ENCODE peak calls at places on chromosomes 12 and 14, in five cellular contexts. M is cardiac muscle cell, S is psoas muscle, Y is uterus, J is ovary. V is an unnamed sample.
A peak's percentile ranks its signal among the peaks of the same experiment; 100 is the strongest.

GRCh38 chr12:28591831-28592230 is 401.6 kb downstream of the CCDC91 start:
- DNase-seq in M (no peak), S (no peak), Y (no peak), J (no peak), V (no peak)

GRCh38 chr12:53938276-53939140 is at the start of gene HOXC13:
- DNase-seq in M (peak; percentile 14), S (peak; percentile 72), Y (peak; percentile 62), J (peak; percentile 72), V (no peak)

GRCh38 chr14:64394423-64394822 is 6.3 kb downstream of the MTHFD1 start:
- DNase-seq in M (no peak), S (no peak), Y (no peak), J (no peak), V (no peak)

GRCh38 chr12:26010293-26010821 is 51.9 kb downstream of the RASSF8 start:
- DNase-seq in M (peak; percentile 50), S (no peak), Y (no peak), J (no peak), V (no peak)

GRCh38 chr12:47383942-47384341 is 304.2 kb upstream of the AMIGO2 start:
- DNase-seq in M (peak; percentile 65), S (no peak), Y (no peak), J (no peak), V (no peak)

GRCh38 chr12:115439008-115439601 is 755.1 kb upstream of the TBX3 start:
- DNase-seq in M (no peak), S (no peak), Y (no peak), J (no peak), V (no peak)

GRCh38 chr12:130816055-130816454 is 23.0 kb downstream of the STX2 start:
- DNase-seq in M (no peak), S (no peak), Y (no peak), J (no peak), V (no peak)

GRCh38 chr14:22289570-22289969 is 299.5 kb downstream of the DAD1 start:
- DNase-seq in M (no peak), S (no peak), Y (no peak), J (no peak), V (no peak)

GRCh38 chr14:59439256-59440015 is 25.7 kb downstream of the GPR135 start:
- DNase-seq in M (peak; percentile 86), S (no peak), Y (no peak), J (no peak), V (no peak)

GRCh38 chr14:71094722-71095121 is 187.5 kb downstream of the PCNX1 start:
- DNase-seq in M (peak; percentile 15), S (no peak), Y (no peak), J (no peak), V (no peak)

GRCh38 chr12:123951467-123951866 is 21.2 kb downstream of the CCDC92 start:
- DNase-seq in M (no peak), S (no peak), Y (no peak), J (no peak), V (no peak)

GRCh38 chr12:43210437-43211197 is 341.4 kb downstream of the ADAMTS20 start:
- DNase-seq in M (peak; percentile 88), S (no peak), Y (no peak), J (no peak), V (no peak)

GRCh38 chr12:62813031-62813829 is 121.7 kb downstream of the PPM1H start:
- DNase-seq in M (peak; percentile 87), S (peak; percentile 54), Y (peak; percentile 55), J (peak; percentile 84), V (peak; percentile 61)

GRCh38 chr14:95185452-95186392 is 28.4 kb upstream of the DICER1 start:
- DNase-seq in M (peak; percentile 92), S (peak; percentile 35), Y (peak; percentile 59), J (peak; percentile 38), V (peak; percentile 73)

GRCh38 chr12:56014205-56014604 is 6.6 kb upstream of the IKZF4 start:
- DNase-seq in M (no peak), S (no peak), Y (no peak), J (no peak), V (no peak)

GRCh38 chr14:89855961-89856360 is 98.6 kb downstream of the EFCAB11 start:
- DNase-seq in M (peak; percentile 86), S (no peak), Y (no peak), J (no peak), V (no peak)

GRCh38 chr12:57008113-57008687 is 1.9 kb upstream of the ZBTB39 start:
- DNase-seq in M (peak; percentile 81), S (no peak), Y (no peak), J (no peak), V (no peak)

GRCh38 chr14:69363055-69363454 is 35.0 kb downstream of the ERH start:
- DNase-seq in M (peak; percentile 36), S (peak; percentile 27), Y (no peak), J (peak; percentile 48), V (peak; percentile 42)

GRCh38 chr14:101372894-101373640 is 188.2 kb upstream of the DIO3 start:
- DNase-seq in M (no peak), S (no peak), Y (no peak), J (no peak), V (no peak)

GRCh38 chr14:23481992-23482813 is 12.7 kb downstream of the NGDN start:
- DNase-seq in M (no peak), S (no peak), Y (no peak), J (no peak), V (no peak)

GRCh38 chr12:69007166-69007857 is 74.3 kb upstream of the CPM start:
- DNase-seq in M (peak; percentile 73), S (no peak), Y (no peak), J (no peak), V (no peak)

GRCh38 chr14:77623201-77623600 is 6.8 kb upstream of the SPTLC2 start:
- DNase-seq in M (no peak), S (no peak), Y (no peak), J (no peak), V (no peak)

GRCh38 chr14:75119056-75119455 is 7.8 kb downstream of the NEK9 start:
- DNase-seq in M (peak; percentile 41), S (no peak), Y (no peak), J (no peak), V (no peak)

GRCh38 chr14:83777516-83777915 is 1752.4 kb upstream of the FLRT2 start:
- DNase-seq in M (no peak), S (no peak), Y (no peak), J (no peak), V (no peak)

GRCh38 chr14:101374373-101375338 is 186.6 kb upstream of the DIO3 start:
- DNase-seq in M (no peak), S (no peak), Y (no peak), J (no peak), V (no peak)

GRCh38 chr14:94584591-94585280 is 3.5 kb downstream of the SERPINA5 start:
- DNase-seq in M (peak; percentile 68), S (no peak), Y (no peak), J (no peak), V (no peak)

GRCh38 chr12:113198286-113198685 is 12.8 kb downstream of the RITA1 start:
- DNase-seq in M (no peak), S (no peak), Y (no peak), J (no peak), V (no peak)

GRCh38 chr14:35558680-35559079 is 24.7 kb downstream of the INSM2 start:
- DNase-seq in M (peak; percentile 9), S (no peak), Y (no peak), J (no peak), V (no peak)

GRCh38 chr12:114955414-114956014 is 271.5 kb upstream of the TBX3 start:
- DNase-seq in M (peak; percentile 38), S (no peak), Y (no peak), J (no peak), V (no peak)

GRCh38 chr12:63863658-63864455 is 19.4 kb downstream of the SRGAP1 start:
- DNase-seq in M (peak; percentile 33), S (no peak), Y (no peak), J (no peak), V (no peak)

GRCh38 chr14:46661728-46662127 is 10.1 kb upstream of the RPL10L start:
- DNase-seq in M (no peak), S (no peak), Y (no peak), J (no peak), V (no peak)

GRCh38 chr12:62955678-62956077 is 20.7 kb upstream of the PPM1H start:
- DNase-seq in M (no peak), S (no peak), Y (no peak), J (no peak), V (no peak)

GRCh38 chr14:68518910-68519686 is 273.8 kb downstream of the ZFP36L1 start:
- DNase-seq in M (peak; percentile 84), S (no peak), Y (no peak), J (no peak), V (peak; percentile 67)

GRCh38 chr14:55794655-55795583 is 214.9 kb downstream of the KTN1 start:
- DNase-seq in M (peak; percentile 54), S (no peak), Y (no peak), J (no peak), V (no peak)

GRCh38 chr14:59483360-59483759 is 848 bp downstream of the L3HYPDH start:
- DNase-seq in M (peak; percentile 65), S (peak; percentile 16), Y (no peak), J (no peak), V (no peak)

GRCh38 chr12:49070971-49071370 is 1.2 kb upstream of the RHEBL1 start:
- DNase-seq in M (no peak), S (no peak), Y (no peak), J (no peak), V (no peak)
- H3K9me3 ChIP-seq in M (no peaks in the 10 kb centered on the region), S (no peaks in the 10 kb centered on the region), Y (no peaks in the 10 kb centered on the region), J (no peaks in the 10 kb centered on the region), V (no peaks in the 10 kb centered on the region)

DNA sequence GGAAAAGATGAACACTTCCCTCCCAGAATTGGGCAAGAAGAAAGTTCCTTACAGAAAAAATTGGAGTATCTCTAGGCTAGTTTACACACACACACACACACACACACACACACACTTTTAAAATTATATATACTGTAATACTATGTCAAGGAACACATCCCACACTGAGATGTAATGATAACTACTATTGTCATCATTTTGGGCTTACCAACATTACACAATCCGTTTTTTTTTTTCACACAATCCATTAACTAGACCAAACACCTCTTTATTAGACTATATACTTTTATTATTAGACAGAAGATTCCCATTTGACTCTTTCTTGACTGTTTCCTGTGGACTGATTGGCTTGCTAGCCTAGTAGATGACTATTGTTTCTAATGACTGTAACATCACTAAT is 2.6 kb downstream of the LTBR start:
- DNase-seq in M (no peak), S (no peak), Y (no peak), J (no peak), V (no peak)
- H3K4me1 ChIP-seq in M (no peaks in the 10 kb centered on the region), S (peaks cover 28% of the 10 kb centered on the region), Y (no peaks in the 10 kb centered on the region), J (peaks cover 10% of the 10 kb centered on the region), V (peaks cover 26% of the 10 kb centered on the region)

DNA sequence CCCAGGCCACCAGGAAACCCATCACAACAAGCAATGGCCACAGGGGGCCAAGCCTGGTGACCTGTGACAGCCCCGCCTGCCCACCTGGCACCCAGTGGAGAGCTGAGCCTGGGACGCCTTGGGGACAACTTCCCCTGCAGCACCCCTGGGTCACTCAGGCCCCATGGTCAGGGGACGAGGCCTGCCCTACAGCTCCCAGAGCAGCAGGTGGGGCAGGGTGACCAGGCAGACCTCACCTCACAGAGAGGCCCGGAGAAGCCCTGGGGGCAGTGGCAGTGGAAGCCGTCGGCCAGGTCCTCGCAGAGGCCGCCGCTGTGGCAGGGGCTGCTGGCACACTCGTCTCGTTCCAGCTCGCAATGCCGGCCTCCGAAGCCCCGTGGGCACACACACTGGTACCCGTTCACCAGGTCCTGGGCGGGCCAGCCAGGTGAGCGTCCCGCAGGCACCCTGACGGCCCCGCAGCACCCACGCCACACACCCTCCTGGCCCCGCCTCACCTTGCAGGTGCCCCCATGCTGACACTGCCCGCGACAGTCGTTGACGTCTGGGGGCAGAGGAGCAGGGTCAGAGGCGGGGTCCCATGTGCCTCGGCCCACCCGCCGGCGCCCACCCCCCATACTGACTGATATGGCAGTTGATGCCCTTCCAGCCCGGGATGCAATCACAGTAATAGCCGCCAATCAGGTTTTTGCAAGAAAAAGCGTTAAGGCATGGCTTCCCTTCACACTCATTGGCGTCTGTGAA is 18.0 kb downstream of the JAG2 start:
- DNase-seq in M (no peak), S (no peak), Y (no peak), J (no peak), V (peak; percentile 18)
- TF ChIP-seq CTCF in M (no peak), S (no peak), Y (no peak), J (no peak), V (no peak)

GRCh38 chr12:11731042-11731357 is 81.5 kb downstream of the ETV6 start:
- DNase-seq in M (no peak), S (no peak), Y (no peak), J (no peak), V (no peak)
- H3K9me3 ChIP-seq in M (no peaks in the 10 kb centered on the region), S (no peaks in the 10 kb centered on the region), Y (no peaks in the 10 kb centered on the region), J (no peaks in the 10 kb centered on the region), V (no peaks in the 10 kb centered on the region)